ENCODE peak calls at places on chromosomes 2 and 18, in seven cellular contexts. X is AG08395, N is islet precursor cell, O is T follicular helper cell, M is NCI-H1417, B is bronchial epithelial cell, K is fibroblast of the conjunctiva. L is an unnamed sample.
A peak's percentile ranks its signal among the peaks of the same experiment; 100 is the strongest.

GRCh38 chr2:29130295-29130694 is 15.1 kb downstream of the CLIP4 start:
- DNase-seq in X (peak; percentile 59), N (no peak), O (no peak), M (peak; percentile 53), B (peak; percentile 94), K (peak; percentile 63), L (peak; percentile 26)

GRCh38 chr18:32470136-32470712 is 458 bp downstream of the GAREM1 start:
- DNase-seq in X (no peak), N (peak; percentile 64), O (no peak), M (peak; percentile 79), B (no peak), K (no peak), L (no peak)

GRCh38 chr2:98394595-98395153 is 48.4 kb downstream of the CNGA3 start:
- DNase-seq in X (no peak), N (no peak), O (no peak), M (no peak), B (peak; percentile 18), K (no peak), L (no peak)

GRCh38 chr2:231123362-231123898 is 1.4 kb downstream of the HTR2B start:
- DNase-seq in X (peak; percentile 6), N (no peak), O (no peak), M (peak; percentile 7), B (peak; percentile 37), K (no peak), L (no peak)

GRCh38 chr18:13542520-13542847 is 183.9 kb downstream of the FAM210A start:
- DNase-seq in X (no peak), N (no peak), O (no peak), M (no peak), B (no peak), K (no peak), L (no peak)

GRCh38 chr2:158650646-158651357 is 144.3 kb upstream of the DAPL1 start:
- DNase-seq in X (no peak), N (no peak), O (no peak), M (no peak), B (no peak), K (no peak), L (peak; percentile 48)

GRCh38 chr2:165440367-165440766 is 29.1 kb upstream of the CSRNP3 start:
- DNase-seq in X (peak; percentile 69), N (no peak), O (no peak), M (peak; percentile 8), B (no peak), K (peak; percentile 94), L (no peak)

GRCh38 chr2:23375448-23375847 is 9.5 kb upstream of the KLHL29 start:
- DNase-seq in X (no peak), N (no peak), O (no peak), M (peak; percentile 23), B (peak; percentile 69), K (no peak), L (peak; percentile 54)

GRCh38 chr18:27605107-27605834 is 420.2 kb upstream of the CHST9 start:
- DNase-seq in X (peak; percentile 68), N (peak; percentile 85), O (no peak), M (peak; percentile 94), B (peak; percentile 66), K (peak; percentile 56), L (peak; percentile 87)

GRCh38 chr2:37417321-37417720 is 72.9 kb downstream of the QPCT start:
- DNase-seq in X (peak; percentile 53), N (no peak), O (no peak), M (no peak), B (no peak), K (peak; percentile 64), L (peak; percentile 42)

GRCh38 chr18:26804474-26804873 is 61.0 kb downstream of the AQP4 start:
- DNase-seq in X (no peak), N (no peak), O (no peak), M (peak; percentile 67), B (no peak), K (no peak), L (peak; percentile 84)

GRCh38 chr2:69554981-69555380 is 88.6 kb downstream of the AAK1 start:
- DNase-seq in X (no peak), N (no peak), O (no peak), M (no peak), B (peak; percentile 75), K (no peak), L (no peak)

GRCh38 chr18:63579643-63580042 is 7.5 kb upstream of the SERPINB13 start:
- DNase-seq in X (no peak), N (no peak), O (no peak), M (no peak), B (no peak), K (no peak), L (no peak)

GRCh38 chr2:23480991-23481797 is 96.2 kb downstream of the KLHL29 start:
- DNase-seq in X (peak; percentile 73), N (peak; percentile 97), O (no peak), M (peak; percentile 50), B (peak; percentile 95), K (peak; percentile 37), L (peak; percentile 87)

GRCh38 chr2:175478369-175478768 is 296.9 kb upstream of the ATP5MC3 start:
- DNase-seq in X (no peak), N (no peak), O (no peak), M (no peak), B (peak; percentile 30), K (no peak), L (peak; percentile 19)

GRCh38 chr18:8980496-8981402 is 121.8 kb upstream of the NDUFV2 start:
- DNase-seq in X (no peak), N (peak; percentile 58), O (no peak), M (peak; percentile 34), B (no peak), K (no peak), L (peak; percentile 96)

GRCh38 chr18:39672171-39672570 is 2106.6 kb upstream of the CELF4 start:
- DNase-seq in X (no peak), N (no peak), O (no peak), M (no peak), B (no peak), K (no peak), L (no peak)

GRCh38 chr18:26818461-26818860 is 47.0 kb downstream of the AQP4 start:
- DNase-seq in X (no peak), N (no peak), O (no peak), M (no peak), B (no peak), K (no peak), L (no peak)

GRCh38 chr2:28457237-28457636 is 38.6 kb upstream of the PLB1 start:
- DNase-seq in X (no peak), N (peak; percentile 53), O (no peak), M (no peak), B (no peak), K (no peak), L (no peak)

GRCh38 chr2:3585239-3586109 is 9.4 kb upstream of the COLEC11 start:
- DNase-seq in X (no peak), N (no peak), O (no peak), M (no peak), B (no peak), K (peak; percentile 74), L (peak; percentile 70)

GRCh38 chr2:23524261-23524706 is 139.3 kb downstream of the KLHL29 start:
- DNase-seq in X (peak; percentile 84), N (peak; percentile 71), O (no peak), M (no peak), B (peak; percentile 47), K (no peak), L (peak; percentile 63)

GRCh38 chr2:174939046-174939445 is 66.1 kb downstream of the CHN1 start:
- DNase-seq in X (peak; percentile 19), N (no peak), O (no peak), M (peak; percentile 40), B (peak; percentile 72), K (no peak), L (peak; percentile 3)

GRCh38 chr2:171762879-171763573 is 75.8 kb downstream of the DYNC1I2 start:
- DNase-seq in X (peak; percentile 12), N (no peak), O (no peak), M (peak; percentile 3), B (peak; percentile 24), K (peak; percentile 12), L (peak; percentile 79)

GRCh38 chr2:237025090-237025865 is 60.4 kb upstream of the COPS8 start:
- DNase-seq in X (peak; percentile 90), N (peak; percentile 76), O (no peak), M (no peak), B (peak; percentile 94), K (peak; percentile 87), L (no peak)

GRCh38 chr2:229945975-229946374 is 23.7 kb downstream of the FBXO36 start:
- DNase-seq in X (no peak), N (no peak), O (no peak), M (no peak), B (no peak), K (no peak), L (no peak)